ENCODE peak calls at places on chromosomes 1 and 21, in ten cellular contexts. One of them, this sample, is unnamed.

GRCh38 chr1:234107416-234108021 is 203.0 kb downstream of the SLC35F3 start:
- DNase-seq in thoracic aorta: no peak
- DNase-seq in neural crest cell: no peak
- DNase-seq in stimulated activated CD8-positive, alpha-beta memory T cell treated with anti-CD3 and anti-CD28 coated beads, Interleukin-2, amount 100 ng/mL, for 48 hours: no peak
- DNase-seq in lung microvascular endothelial cell: no peak
- DNase-seq in NCI-H2107: no peak
- DNase-seq in uterus: no peak
- DNase-seq in astrocyte of the spinal cord: no peak
- DNase-seq in stromal cell of bone marrow: no peak
- DNase-seq in HFF-Myc: no peak
- DNase-seq in this sample: no peak

GRCh38 chr1:235673981-235674380 is 24.4 kb upstream of the GNG4 start:
- DNase-seq in thoracic aorta: no peak
- DNase-seq in neural crest cell: no peak
- DNase-seq in stimulated activated CD8-positive, alpha-beta memory T cell treated with anti-CD3 and anti-CD28 coated beads, Interleukin-2, amount 100 ng/mL, for 48 hours: no peak
- DNase-seq in lung microvascular endothelial cell: no peak
- DNase-seq in NCI-H2107: no peak
- DNase-seq in uterus: no peak
- DNase-seq in astrocyte of the spinal cord: no peak
- DNase-seq in stromal cell of bone marrow: no peak
- DNase-seq in HFF-Myc: no peak
- DNase-seq in this sample: no peak

GRCh38 chr1:86471296-86471695 is 2.6 kb downstream of the CLCA1 start:
- DNase-seq in thoracic aorta: no peak
- DNase-seq in neural crest cell: no peak
- DNase-seq in stimulated activated CD8-positive, alpha-beta memory T cell treated with anti-CD3 and anti-CD28 coated beads, Interleukin-2, amount 100 ng/mL, for 48 hours: no peak
- DNase-seq in lung microvascular endothelial cell: no peak
- DNase-seq in NCI-H2107: no peak
- DNase-seq in uterus: no peak
- DNase-seq in astrocyte of the spinal cord: peak; percentile 23
- DNase-seq in stromal cell of bone marrow: peak; percentile 36
- DNase-seq in HFF-Myc: no peak
- DNase-seq in this sample: no peak

GRCh38 chr1:236425031-236425663 is 31.1 kb downstream of the EDARADD start:
- DNase-seq in thoracic aorta: no peak
- DNase-seq in neural crest cell: no peak
- DNase-seq in stimulated activated CD8-positive, alpha-beta memory T cell treated with anti-CD3 and anti-CD28 coated beads, Interleukin-2, amount 100 ng/mL, for 48 hours: peak; percentile 39
- DNase-seq in lung microvascular endothelial cell: no peak
- DNase-seq in NCI-H2107: peak; percentile 22
- DNase-seq in uterus: no peak
- DNase-seq in astrocyte of the spinal cord: no peak
- DNase-seq in stromal cell of bone marrow: no peak
- DNase-seq in HFF-Myc: no peak
- DNase-seq in this sample: no peak

GRCh38 chr1:151718011-151718431 is 1.4 kb upstream of the CELF3 start:
- DNase-seq in thoracic aorta: no peak
- DNase-seq in neural crest cell: no peak
- DNase-seq in stimulated activated CD8-positive, alpha-beta memory T cell treated with anti-CD3 and anti-CD28 coated beads, Interleukin-2, amount 100 ng/mL, for 48 hours: no peak
- DNase-seq in lung microvascular endothelial cell: no peak
- DNase-seq in NCI-H2107: no peak
- DNase-seq in uterus: no peak
- DNase-seq in astrocyte of the spinal cord: no peak
- DNase-seq in stromal cell of bone marrow: no peak
- DNase-seq in HFF-Myc: no peak
- DNase-seq in this sample: no peak

GRCh38 chr21:42375141-42375905 is 9.0 kb upstream of the TFF1 start:
- DNase-seq in thoracic aorta: no peak
- DNase-seq in neural crest cell: no peak
- DNase-seq in stimulated activated CD8-positive, alpha-beta memory T cell treated with anti-CD3 and anti-CD28 coated beads, Interleukin-2, amount 100 ng/mL, for 48 hours: no peak
- DNase-seq in lung microvascular endothelial cell: no peak
- DNase-seq in NCI-H2107: peak; percentile 43
- DNase-seq in uterus: no peak
- DNase-seq in astrocyte of the spinal cord: no peak
- DNase-seq in stromal cell of bone marrow: no peak
- DNase-seq in HFF-Myc: no peak
- DNase-seq in this sample: no peak

GRCh38 chr1:70528591-70529333 is 117.7 kb downstream of the CTH start:
- DNase-seq in thoracic aorta: no peak
- DNase-seq in neural crest cell: peak; percentile 35
- DNase-seq in stimulated activated CD8-positive, alpha-beta memory T cell treated with anti-CD3 and anti-CD28 coated beads, Interleukin-2, amount 100 ng/mL, for 48 hours: no peak
- DNase-seq in lung microvascular endothelial cell: peak; percentile 26
- DNase-seq in NCI-H2107: peak; percentile 17
- DNase-seq in uterus: peak; percentile 40
- DNase-seq in astrocyte of the spinal cord: peak; percentile 30
- DNase-seq in stromal cell of bone marrow: no peak
- DNase-seq in HFF-Myc: peak; percentile 12
- DNase-seq in this sample: no peak

GRCh38 chr1:11042995-11043874 is 3.8 kb downstream of the MASP2 start:
- DNase-seq in thoracic aorta: no peak
- DNase-seq in neural crest cell: no peak
- DNase-seq in stimulated activated CD8-positive, alpha-beta memory T cell treated with anti-CD3 and anti-CD28 coated beads, Interleukin-2, amount 100 ng/mL, for 48 hours: no peak
- DNase-seq in lung microvascular endothelial cell: no peak
- DNase-seq in NCI-H2107: no peak
- DNase-seq in uterus: no peak
- DNase-seq in astrocyte of the spinal cord: no peak
- DNase-seq in stromal cell of bone marrow: no peak
- DNase-seq in HFF-Myc: no peak
- DNase-seq in this sample: no peak

GRCh38 chr21:45138199-45139002 is 64.0 kb downstream of the ADARB1 start:
- DNase-seq in thoracic aorta: peak; percentile 33
- DNase-seq in neural crest cell: peak; percentile 80
- DNase-seq in stimulated activated CD8-positive, alpha-beta memory T cell treated with anti-CD3 and anti-CD28 coated beads, Interleukin-2, amount 100 ng/mL, for 48 hours: peak; percentile 69
- DNase-seq in lung microvascular endothelial cell: peak; percentile 76
- DNase-seq in NCI-H2107: peak; percentile 27
- DNase-seq in uterus: peak; percentile 61
- DNase-seq in astrocyte of the spinal cord: peak; percentile 58
- DNase-seq in stromal cell of bone marrow: no peak
- DNase-seq in HFF-Myc: peak; percentile 31
- DNase-seq in this sample: no peak

GRCh38 chr1:210587547-210587946 is 258.8 kb downstream of the HHAT start:
- DNase-seq in thoracic aorta: no peak
- DNase-seq in neural crest cell: no peak
- DNase-seq in stimulated activated CD8-positive, alpha-beta memory T cell treated with anti-CD3 and anti-CD28 coated beads, Interleukin-2, amount 100 ng/mL, for 48 hours: no peak
- DNase-seq in lung microvascular endothelial cell: no peak
- DNase-seq in NCI-H2107: no peak
- DNase-seq in uterus: no peak
- DNase-seq in astrocyte of the spinal cord: peak; percentile 43
- DNase-seq in stromal cell of bone marrow: no peak
- DNase-seq in HFF-Myc: peak; percentile 14
- DNase-seq in this sample: no peak

GRCh38 chr1:213135572-213135971 is 84.5 kb downstream of the RPS6KC1 start:
- DNase-seq in thoracic aorta: no peak
- DNase-seq in neural crest cell: no peak
- DNase-seq in stimulated activated CD8-positive, alpha-beta memory T cell treated with anti-CD3 and anti-CD28 coated beads, Interleukin-2, amount 100 ng/mL, for 48 hours: no peak
- DNase-seq in lung microvascular endothelial cell: peak; percentile 51
- DNase-seq in NCI-H2107: no peak
- DNase-seq in uterus: no peak
- DNase-seq in astrocyte of the spinal cord: peak; percentile 23
- DNase-seq in stromal cell of bone marrow: peak; percentile 13
- DNase-seq in HFF-Myc: no peak
- DNase-seq in this sample: no peak

GRCh38 chr1:160795951-160796383 is at the start of gene LY9:
- DNase-seq in thoracic aorta: no peak
- DNase-seq in neural crest cell: no peak
- DNase-seq in stimulated activated CD8-positive, alpha-beta memory T cell treated with anti-CD3 and anti-CD28 coated beads, Interleukin-2, amount 100 ng/mL, for 48 hours: peak; percentile 31
- DNase-seq in lung microvascular endothelial cell: no peak
- DNase-seq in NCI-H2107: no peak
- DNase-seq in uterus: no peak
- DNase-seq in astrocyte of the spinal cord: no peak
- DNase-seq in stromal cell of bone marrow: no peak
- DNase-seq in HFF-Myc: no peak
- DNase-seq in this sample: no peak

GRCh38 chr1:53765656-53766055 is 26.7 kb upstream of the GLIS1 start:
- DNase-seq in thoracic aorta: no peak
- DNase-seq in neural crest cell: no peak
- DNase-seq in stimulated activated CD8-positive, alpha-beta memory T cell treated with anti-CD3 and anti-CD28 coated beads, Interleukin-2, amount 100 ng/mL, for 48 hours: no peak
- DNase-seq in lung microvascular endothelial cell: peak; percentile 88
- DNase-seq in NCI-H2107: no peak
- DNase-seq in uterus: no peak
- DNase-seq in astrocyte of the spinal cord: peak; percentile 51
- DNase-seq in stromal cell of bone marrow: no peak
- DNase-seq in HFF-Myc: peak; percentile 21
- DNase-seq in this sample: no peak

GRCh38 chr1:165481820-165482532 is 37.0 kb upstream of the RXRG start:
- DNase-seq in thoracic aorta: peak; percentile 7
- DNase-seq in neural crest cell: no peak
- DNase-seq in stimulated activated CD8-positive, alpha-beta memory T cell treated with anti-CD3 and anti-CD28 coated beads, Interleukin-2, amount 100 ng/mL, for 48 hours: no peak
- DNase-seq in lung microvascular endothelial cell: peak; percentile 74
- DNase-seq in NCI-H2107: no peak
- DNase-seq in uterus: peak; percentile 32
- DNase-seq in astrocyte of the spinal cord: peak; percentile 73
- DNase-seq in stromal cell of bone marrow: peak; percentile 55
- DNase-seq in HFF-Myc: peak; percentile 95
- DNase-seq in this sample: peak; percentile 44

GRCh38 chr1:8104278-8105236 is 78.4 kb upstream of the ERRFI1 start:
- DNase-seq in thoracic aorta: no peak
- DNase-seq in neural crest cell: no peak
- DNase-seq in stimulated activated CD8-positive, alpha-beta memory T cell treated with anti-CD3 and anti-CD28 coated beads, Interleukin-2, amount 100 ng/mL, for 48 hours: no peak
- DNase-seq in lung microvascular endothelial cell: no peak
- DNase-seq in NCI-H2107: no peak
- DNase-seq in uterus: no peak
- DNase-seq in astrocyte of the spinal cord: no peak
- DNase-seq in stromal cell of bone marrow: no peak
- DNase-seq in HFF-Myc: no peak
- DNase-seq in this sample: no peak

GRCh38 chr1:228308628-228309547 is 97.7 kb downstream of the TRIM11 start:
- DNase-seq in thoracic aorta: no peak
- DNase-seq in neural crest cell: no peak
- DNase-seq in stimulated activated CD8-positive, alpha-beta memory T cell treated with anti-CD3 and anti-CD28 coated beads, Interleukin-2, amount 100 ng/mL, for 48 hours: no peak
- DNase-seq in lung microvascular endothelial cell: no peak
- DNase-seq in NCI-H2107: no peak
- DNase-seq in uterus: no peak
- DNase-seq in astrocyte of the spinal cord: no peak
- DNase-seq in stromal cell of bone marrow: no peak
- DNase-seq in HFF-Myc: no peak
- DNase-seq in this sample: no peak

GRCh38 chr1:40477680-40478057 is 579 bp downstream of the ZFP69 start:
- DNase-seq in thoracic aorta: no peak
- DNase-seq in neural crest cell: no peak
- DNase-seq in stimulated activated CD8-positive, alpha-beta memory T cell treated with anti-CD3 and anti-CD28 coated beads, Interleukin-2, amount 100 ng/mL, for 48 hours: peak; percentile 2
- DNase-seq in lung microvascular endothelial cell: peak; percentile 7
- DNase-seq in NCI-H2107: no peak
- DNase-seq in uterus: no peak
- DNase-seq in astrocyte of the spinal cord: peak; percentile 43
- DNase-seq in stromal cell of bone marrow: no peak
- DNase-seq in HFF-Myc: no peak
- DNase-seq in this sample: no peak

GRCh38 chr21:42844411-42845113 is 34.8 kb downstream of the WDR4 start:
- DNase-seq in thoracic aorta: no peak
- DNase-seq in neural crest cell: no peak
- DNase-seq in stimulated activated CD8-positive, alpha-beta memory T cell treated with anti-CD3 and anti-CD28 coated beads, Interleukin-2, amount 100 ng/mL, for 48 hours: no peak
- DNase-seq in lung microvascular endothelial cell: no peak
- DNase-seq in NCI-H2107: no peak
- DNase-seq in uterus: no peak
- DNase-seq in astrocyte of the spinal cord: peak; percentile 2
- DNase-seq in stromal cell of bone marrow: no peak
- DNase-seq in HFF-Myc: no peak
- DNase-seq in this sample: no peak

GRCh38 chr1:201783067-201783466 is 45.9 kb upstream of the IPO9 start:
- DNase-seq in thoracic aorta: no peak
- DNase-seq in neural crest cell: no peak
- DNase-seq in stimulated activated CD8-positive, alpha-beta memory T cell treated with anti-CD3 and anti-CD28 coated beads, Interleukin-2, amount 100 ng/mL, for 48 hours: no peak
- DNase-seq in lung microvascular endothelial cell: no peak
- DNase-seq in NCI-H2107: no peak
- DNase-seq in uterus: no peak
- DNase-seq in astrocyte of the spinal cord: no peak
- DNase-seq in stromal cell of bone marrow: no peak
- DNase-seq in HFF-Myc: no peak
- DNase-seq in this sample: no peak

GRCh38 chr1:40316595-40317393 is at the start of gene COL9A2:
- DNase-seq in thoracic aorta: no peak
- DNase-seq in neural crest cell: peak; percentile 44
- DNase-seq in stimulated activated CD8-positive, alpha-beta memory T cell treated with anti-CD3 and anti-CD28 coated beads, Interleukin-2, amount 100 ng/mL, for 48 hours: peak; percentile 47
- DNase-seq in lung microvascular endothelial cell: no peak
- DNase-seq in NCI-H2107: no peak
- DNase-seq in uterus: no peak
- DNase-seq in astrocyte of the spinal cord: no peak
- DNase-seq in stromal cell of bone marrow: no peak
- DNase-seq in HFF-Myc: no peak
- DNase-seq in this sample: no peak

GRCh38 chr1:54574158-54574778 is 26.2 kb downstream of the ACOT11 start:
- DNase-seq in thoracic aorta: no peak
- DNase-seq in neural crest cell: no peak
- DNase-seq in stimulated activated CD8-positive, alpha-beta memory T cell treated with anti-CD3 and anti-CD28 coated beads, Interleukin-2, amount 100 ng/mL, for 48 hours: no peak
- DNase-seq in lung microvascular endothelial cell: no peak
- DNase-seq in NCI-H2107: no peak
- DNase-seq in uterus: no peak
- DNase-seq in astrocyte of the spinal cord: no peak
- DNase-seq in stromal cell of bone marrow: no peak
- DNase-seq in HFF-Myc: no peak
- DNase-seq in this sample: no peak

GRCh38 chr1:50968884-50969610 is 998 bp upstream of the CDKN2C start:
- DNase-seq in thoracic aorta: no peak
- DNase-seq in neural crest cell: peak; percentile 33
- DNase-seq in stimulated activated CD8-positive, alpha-beta memory T cell treated with anti-CD3 and anti-CD28 coated beads, Interleukin-2, amount 100 ng/mL, for 48 hours: peak; percentile 30
- DNase-seq in lung microvascular endothelial cell: peak; percentile 51
- DNase-seq in NCI-H2107: no peak
- DNase-seq in uterus: peak; percentile 38
- DNase-seq in astrocyte of the spinal cord: peak; percentile 37
- DNase-seq in stromal cell of bone marrow: no peak
- DNase-seq in HFF-Myc: no peak
- DNase-seq in this sample: no peak

GRCh38 chr1:115706774-115707425 is 61.6 kb downstream of the CASQ2 start:
- DNase-seq in thoracic aorta: no peak
- DNase-seq in neural crest cell: no peak
- DNase-seq in stimulated activated CD8-positive, alpha-beta memory T cell treated with anti-CD3 and anti-CD28 coated beads, Interleukin-2, amount 100 ng/mL, for 48 hours: no peak
- DNase-seq in lung microvascular endothelial cell: peak; percentile 61
- DNase-seq in NCI-H2107: peak; percentile 50
- DNase-seq in uterus: no peak
- DNase-seq in astrocyte of the spinal cord: peak; percentile 64
- DNase-seq in stromal cell of bone marrow: peak; percentile 15
- DNase-seq in HFF-Myc: no peak
- DNase-seq in this sample: peak; percentile 14

This sample was measured in AG09319.